ENCODE peak calls at places on chromosomes 6 and 20, in eight cellular contexts. One of them, this sample, is unnamed.

GRCh38 chr6:150417899-150418824 is 49.4 kb downstream of the IYD start:
- DNase-seq in AG04450: peak
- DNase-seq in lower leg skin: no peak
- DNase-seq in AG09319: peak
- DNase-seq in body of pancreas: peak
- DNase-seq in GM20000: peak
- DNase-seq in omental fat pad: no peak
- DNase-seq in thoracic aorta: no peak
- DNase-seq in this sample: peak

GRCh38 chr6:125212377-125212776 is 58.8 kb downstream of the TPD52L1 start:
- DNase-seq in AG04450: no peak
- DNase-seq in lower leg skin: no peak
- DNase-seq in AG09319: no peak
- DNase-seq in body of pancreas: no peak
- DNase-seq in GM20000: no peak
- DNase-seq in omental fat pad: no peak
- DNase-seq in thoracic aorta: no peak
- DNase-seq in this sample: no peak

GRCh38 chr20:21505810-21506530 is 7.9 kb downstream of the NKX2-2 start:
- DNase-seq in AG04450: no peak
- DNase-seq in lower leg skin: no peak
- DNase-seq in AG09319: no peak
- DNase-seq in body of pancreas: no peak
- DNase-seq in GM20000: peak
- DNase-seq in omental fat pad: no peak
- DNase-seq in thoracic aorta: no peak
- DNase-seq in this sample: peak

GRCh38 chr6:3759656-3760245 is 8.2 kb upstream of the PXDC1 start:
- DNase-seq in AG04450: peak
- DNase-seq in lower leg skin: peak
- DNase-seq in AG09319: no peak
- DNase-seq in body of pancreas: no peak
- DNase-seq in GM20000: no peak
- DNase-seq in omental fat pad: no peak
- DNase-seq in thoracic aorta: no peak
- DNase-seq in this sample: no peak

GRCh38 chr20:45905505-45906079 is 6.4 kb downstream of the PLTP start:
- DNase-seq in AG04450: no peak
- DNase-seq in lower leg skin: no peak
- DNase-seq in AG09319: no peak
- DNase-seq in body of pancreas: no peak
- DNase-seq in GM20000: no peak
- DNase-seq in omental fat pad: no peak
- DNase-seq in thoracic aorta: no peak
- DNase-seq in this sample: no peak

GRCh38 chr6:38806833-38807232 is 91.7 kb downstream of the DNAH8 start:
- DNase-seq in AG04450: no peak
- DNase-seq in lower leg skin: no peak
- DNase-seq in AG09319: no peak
- DNase-seq in body of pancreas: no peak
- DNase-seq in GM20000: no peak
- DNase-seq in omental fat pad: no peak
- DNase-seq in thoracic aorta: no peak
- DNase-seq in this sample: no peak

GRCh38 chr6:36249010-36249409 is 20.9 kb upstream of the PNPLA1 start:
- DNase-seq in AG04450: peak
- DNase-seq in lower leg skin: no peak
- DNase-seq in AG09319: no peak
- DNase-seq in body of pancreas: no peak
- DNase-seq in GM20000: no peak
- DNase-seq in omental fat pad: no peak
- DNase-seq in thoracic aorta: no peak
- DNase-seq in this sample: no peak

GRCh38 chr6:28462401-28462800 is 19.1 kb upstream of the ZSCAN23 start:
- DNase-seq in AG04450: no peak
- DNase-seq in lower leg skin: no peak
- DNase-seq in AG09319: no peak
- DNase-seq in body of pancreas: no peak
- DNase-seq in GM20000: no peak
- DNase-seq in omental fat pad: no peak
- DNase-seq in thoracic aorta: no peak
- DNase-seq in this sample: no peak

GRCh38 chr20:61661025-61661424 is 404.7 kb downstream of the TAF4 start:
- DNase-seq in AG04450: no peak
- DNase-seq in lower leg skin: no peak
- DNase-seq in AG09319: no peak
- DNase-seq in body of pancreas: no peak
- DNase-seq in GM20000: no peak
- DNase-seq in omental fat pad: no peak
- DNase-seq in thoracic aorta: no peak
- DNase-seq in this sample: no peak

GRCh38 chr20:61663521-61664425 is 401.9 kb downstream of the TAF4 start:
- DNase-seq in AG04450: no peak
- DNase-seq in lower leg skin: no peak
- DNase-seq in AG09319: no peak
- DNase-seq in body of pancreas: no peak
- DNase-seq in GM20000: no peak
- DNase-seq in omental fat pad: no peak
- DNase-seq in thoracic aorta: no peak
- DNase-seq in this sample: no peak

GRCh38 chr20:61662946-61663460 is 402.7 kb downstream of the TAF4 start:
- DNase-seq in AG04450: no peak
- DNase-seq in lower leg skin: no peak
- DNase-seq in AG09319: no peak
- DNase-seq in body of pancreas: no peak
- DNase-seq in GM20000: no peak
- DNase-seq in omental fat pad: no peak
- DNase-seq in thoracic aorta: no peak
- DNase-seq in this sample: no peak

GRCh38 chr20:61661583-61661982 is 404.1 kb downstream of the TAF4 start:
- DNase-seq in AG04450: no peak
- DNase-seq in lower leg skin: no peak
- DNase-seq in AG09319: no peak
- DNase-seq in body of pancreas: no peak
- DNase-seq in GM20000: no peak
- DNase-seq in omental fat pad: no peak
- DNase-seq in thoracic aorta: no peak
- DNase-seq in this sample: no peak

DNA sequence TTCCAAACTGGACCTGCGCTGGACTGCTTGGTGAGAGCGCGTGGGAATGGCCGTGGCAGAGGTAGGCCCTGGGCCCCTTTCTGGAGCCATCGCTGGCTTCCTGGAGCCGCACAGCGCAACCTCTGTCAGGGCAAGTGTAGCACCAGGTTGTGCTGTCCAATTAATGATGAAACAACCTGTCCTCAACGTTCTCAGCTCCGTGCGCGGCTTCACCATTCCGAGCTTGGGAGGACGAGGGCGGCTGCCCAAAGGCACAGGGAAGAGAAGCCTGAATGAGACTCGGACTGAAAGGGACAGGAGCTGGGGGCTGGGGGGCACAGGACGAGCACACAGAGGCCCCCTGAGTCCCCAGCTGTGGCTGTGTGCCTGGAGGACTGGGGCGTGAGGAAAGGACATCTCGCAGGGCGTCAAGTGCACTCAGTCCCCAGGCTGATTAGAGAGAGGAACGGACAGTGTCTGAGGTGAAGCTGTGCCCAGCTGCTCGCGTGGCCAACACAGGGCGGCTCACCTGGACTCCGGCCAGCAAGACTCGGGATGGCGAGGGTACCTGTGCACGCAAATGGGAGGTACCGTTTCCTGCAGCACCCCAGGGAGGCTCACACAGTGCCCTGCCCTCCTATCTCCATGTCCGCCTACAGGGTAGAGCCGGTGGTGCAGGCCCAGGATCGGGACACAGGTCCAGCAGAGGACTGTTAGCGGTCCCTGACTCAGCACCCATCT is 403.3 kb downstream of the TAF4 start:
- DNase-seq in AG04450: no peak
- DNase-seq in lower leg skin: no peak
- DNase-seq in AG09319: no peak
- DNase-seq in body of pancreas: no peak
- DNase-seq in GM20000: no peak
- DNase-seq in omental fat pad: no peak
- DNase-seq in thoracic aorta: no peak
- DNase-seq in this sample: no peak
- TF ChIP-seq CTCF in AG04450: peak
- TF ChIP-seq CTCF in lower leg skin: no peak
- TF ChIP-seq CTCF in AG09319: no peak
- TF ChIP-seq CTCF in body of pancreas: no peak
- TF ChIP-seq CTCF in GM20000: no peak
- TF ChIP-seq CTCF in omental fat pad: no peak
- TF ChIP-seq CTCF in thoracic aorta: no peak
- TF ChIP-seq CTCF in this sample: peak

DNA sequence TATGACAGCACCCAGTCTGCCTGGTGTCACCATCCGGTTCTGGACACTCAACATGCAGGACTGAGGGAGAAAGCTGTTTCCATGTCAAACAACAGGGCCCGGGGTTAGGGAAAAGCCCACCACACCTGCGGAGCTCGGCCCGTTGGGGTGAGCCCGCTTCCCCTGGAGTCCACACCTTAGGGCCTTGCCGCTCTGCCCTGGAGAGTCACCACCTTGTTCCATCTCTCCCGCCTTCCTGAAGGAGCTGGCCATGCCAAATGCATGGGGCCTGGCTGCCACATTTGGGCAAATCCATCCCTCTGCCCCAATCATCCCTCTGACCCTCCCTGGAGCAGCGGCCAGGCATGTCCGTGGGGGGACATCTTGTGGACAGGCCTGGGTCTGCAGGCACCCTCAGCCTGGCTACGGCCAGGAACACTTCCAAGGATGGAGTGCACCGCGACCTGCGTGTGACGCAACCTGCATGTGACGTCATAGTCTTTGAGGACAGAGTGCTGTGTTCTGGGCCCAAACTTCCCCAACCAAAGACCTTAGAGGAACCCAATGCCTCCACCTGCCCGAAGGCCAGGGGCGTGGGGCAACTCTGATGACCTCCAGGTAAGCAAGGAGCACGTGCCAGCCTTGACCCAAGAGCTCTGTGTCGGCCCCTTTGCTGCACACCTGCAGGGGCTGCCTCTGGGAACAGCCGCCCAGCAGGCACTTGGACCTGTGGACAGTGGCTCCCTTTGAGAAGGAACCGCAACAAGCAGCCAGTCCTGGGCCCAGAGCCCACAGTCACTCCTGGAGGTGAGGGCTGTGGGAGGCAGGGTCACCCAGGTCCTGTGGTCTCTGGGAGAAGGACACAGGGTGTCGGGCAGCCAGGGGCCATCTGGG is 1.7 kb downstream of the CABLES2 start:
- DNase-seq in AG04450: no peak
- DNase-seq in lower leg skin: no peak
- DNase-seq in AG09319: no peak
- DNase-seq in body of pancreas: peak
- DNase-seq in GM20000: no peak
- DNase-seq in omental fat pad: peak
- DNase-seq in thoracic aorta: no peak
- DNase-seq in this sample: peak
- TF ChIP-seq CTCF in AG04450: peak
- TF ChIP-seq CTCF in lower leg skin: no peak
- TF ChIP-seq CTCF in AG09319: peak
- TF ChIP-seq CTCF in body of pancreas: peak
- TF ChIP-seq CTCF in GM20000: no peak
- TF ChIP-seq CTCF in omental fat pad: peak
- TF ChIP-seq CTCF in thoracic aorta: peak
- TF ChIP-seq CTCF in this sample: peak

GRCh38 chr20:47300071-47300470 is 56.4 kb downstream of the ZMYND8 start:
- DNase-seq in AG04450: no peak
- DNase-seq in lower leg skin: no peak
- DNase-seq in AG09319: no peak
- DNase-seq in body of pancreas: no peak
- DNase-seq in GM20000: no peak
- DNase-seq in omental fat pad: no peak
- DNase-seq in thoracic aorta: no peak
- DNase-seq in this sample: no peak

GRCh38 chr20:47298624-47299023 is 57.9 kb downstream of the ZMYND8 start:
- DNase-seq in AG04450: no peak
- DNase-seq in lower leg skin: peak
- DNase-seq in AG09319: no peak
- DNase-seq in body of pancreas: no peak
- DNase-seq in GM20000: no peak
- DNase-seq in omental fat pad: no peak
- DNase-seq in thoracic aorta: no peak
- DNase-seq in this sample: no peak

GRCh38 chr20:47297746-47298145 is 58.8 kb downstream of the ZMYND8 start:
- DNase-seq in AG04450: no peak
- DNase-seq in lower leg skin: peak
- DNase-seq in AG09319: no peak
- DNase-seq in body of pancreas: no peak
- DNase-seq in GM20000: no peak
- DNase-seq in omental fat pad: no peak
- DNase-seq in thoracic aorta: no peak
- DNase-seq in this sample: no peak

GRCh38 chr20:47295921-47296426 is 60.5 kb downstream of the ZMYND8 start:
- DNase-seq in AG04450: no peak
- DNase-seq in lower leg skin: peak
- DNase-seq in AG09319: no peak
- DNase-seq in body of pancreas: peak
- DNase-seq in GM20000: no peak
- DNase-seq in omental fat pad: no peak
- DNase-seq in thoracic aorta: no peak
- DNase-seq in this sample: no peak

GRCh38 chr20:47296950-47297349 is 59.5 kb downstream of the ZMYND8 start:
- DNase-seq in AG04450: no peak
- DNase-seq in lower leg skin: peak
- DNase-seq in AG09319: no peak
- DNase-seq in body of pancreas: no peak
- DNase-seq in GM20000: no peak
- DNase-seq in omental fat pad: no peak
- DNase-seq in thoracic aorta: no peak
- DNase-seq in this sample: no peak
- TF ChIP-seq CTCF in AG04450: no peak
- TF ChIP-seq CTCF in lower leg skin: no peak
- TF ChIP-seq CTCF in AG09319: peak
- TF ChIP-seq CTCF in body of pancreas: peak
- TF ChIP-seq CTCF in GM20000: no peak
- TF ChIP-seq CTCF in omental fat pad: no peak
- TF ChIP-seq CTCF in thoracic aorta: no peak
- TF ChIP-seq CTCF in this sample: no peak

GRCh38 chr20:53578492-53579222 is 15.0 kb downstream of the ZNF217 start:
- DNase-seq in AG04450: peak
- DNase-seq in lower leg skin: peak
- DNase-seq in AG09319: peak
- DNase-seq in body of pancreas: peak
- DNase-seq in GM20000: peak
- DNase-seq in omental fat pad: no peak
- DNase-seq in thoracic aorta: no peak
- DNase-seq in this sample: peak

GRCh38 chr20:53581444-53582311 is 12.0 kb downstream of the ZNF217 start:
- DNase-seq in AG04450: no peak
- DNase-seq in lower leg skin: peak
- DNase-seq in AG09319: no peak
- DNase-seq in body of pancreas: no peak
- DNase-seq in GM20000: no peak
- DNase-seq in omental fat pad: no peak
- DNase-seq in thoracic aorta: no peak
- DNase-seq in this sample: no peak

GRCh38 chr20:53579581-53580375 is 13.9 kb downstream of the ZNF217 start:
- DNase-seq in AG04450: no peak
- DNase-seq in lower leg skin: peak
- DNase-seq in AG09319: no peak
- DNase-seq in body of pancreas: no peak
- DNase-seq in GM20000: no peak
- DNase-seq in omental fat pad: no peak
- DNase-seq in thoracic aorta: no peak
- DNase-seq in this sample: no peak

GRCh38 chr20:53579266-53579580 is 14.4 kb downstream of the ZNF217 start:
- DNase-seq in AG04450: no peak
- DNase-seq in lower leg skin: no peak
- DNase-seq in AG09319: no peak
- DNase-seq in body of pancreas: no peak
- DNase-seq in GM20000: no peak
- DNase-seq in omental fat pad: no peak
- DNase-seq in thoracic aorta: no peak
- DNase-seq in this sample: no peak

GRCh38 chr20:53580376-53581111 is 13.1 kb downstream of the ZNF217 start:
- DNase-seq in AG04450: no peak
- DNase-seq in lower leg skin: peak
- DNase-seq in AG09319: no peak
- DNase-seq in body of pancreas: no peak
- DNase-seq in GM20000: no peak
- DNase-seq in omental fat pad: no peak
- DNase-seq in thoracic aorta: no peak
- DNase-seq in this sample: no peak
- TF ChIP-seq CTCF in AG04450: no peak
- TF ChIP-seq CTCF in lower leg skin: no peak
- TF ChIP-seq CTCF in AG09319: peak
- TF ChIP-seq CTCF in body of pancreas: peak
- TF ChIP-seq CTCF in GM20000: no peak
- TF ChIP-seq CTCF in omental fat pad: no peak
- TF ChIP-seq CTCF in thoracic aorta: peak
- TF ChIP-seq CTCF in this sample: no peak